ENCODE peak calls at places on chromosome 12, in four cellular contexts. E is activated CD4-positive, alpha-beta T cell treated with anti-CD3 and anti-CD28 coated beads for 48 hours; B is tibial artery; A is MM.1S. F is an unnamed sample.

GRCh38 chr12:15924956-15925355 is 13.8 kb downstream of the DERA start:
- DNase-seq in A (no peak), E (no peak), B (no peak), F (no peak)

GRCh38 chr12:121538699-121539061 is 42.1 kb downstream of the KDM2B start:
- DNase-seq in A (peak; percentile 49), B (no peak), E (peak; percentile 36), F (no peak)

GRCh38 chr12:1171657-1172056 is 180.6 kb downstream of the ERC1 start:
- DNase-seq in B (no peak), E (no peak), A (no peak), F (no peak)

GRCh38 chr12:27751386-27752047 is 28.5 kb upstream of the KLHL42 start:
- DNase-seq in A (no peak), B (no peak), E (no peak), F (no peak)

GRCh38 chr12:114163766-114164165 is 197.6 kb upstream of the RBM19 start:
- DNase-seq in A (no peak), E (no peak), B (no peak), F (peak; percentile 0)

GRCh38 chr12:123067654-123068053 is 83.2 kb downstream of the PITPNM2 start:
- DNase-seq in B (no peak), E (no peak), A (no peak), F (no peak)

GRCh38 chr12:124763594-124763979 is 100.1 kb downstream of the SCARB1 start:
- DNase-seq in A (no peak), B (no peak), E (no peak), F (peak; percentile 25)

GRCh38 chr12:123058980-123059379 is 78.5 kb downstream of the ARL6IP4 start:
- DNase-seq in B (no peak), E (no peak), A (no peak), F (no peak)

GRCh38 chr12:4744709-4745108 is 24.5 kb downstream of the GALNT8 start:
- DNase-seq in B (no peak), E (no peak), A (no peak), F (no peak)

GRCh38 chr12:5989621-5990020 is 44.6 kb upstream of the ANO2 start:
- DNase-seq in B (no peak), A (no peak), E (no peak), F (no peak)